ENCODE peak calls at places on chromosomes 16 and 17, in six cellular contexts. One of them, this sample, is unnamed.

GRCh38 chr17:37676115-37676925 is 33.1 kb upstream of the DDX52 start:
- DNase-seq in heart right ventricle: no peak
- DNase-seq in AG10803: peak; percentile 37
- DNase-seq in OCI-LY7: peak; percentile 4
- DNase-seq in prostate gland: no peak
- DNase-seq in mammary epithelial cell: no peak
- DNase-seq in this sample: no peak

GRCh38 chr16:70601576-70602575 is 44.5 kb upstream of the IL34 start:
- DNase-seq in AG10803: no peak
- DNase-seq in OCI-LY7: no peak
- DNase-seq in prostate gland: no peak
- DNase-seq in mammary epithelial cell: no peak
- DNase-seq in heart right ventricle: no peak
- DNase-seq in this sample: no peak

GRCh38 chr17:32341857-32342602 is at the start of gene C17orf75:
- DNase-seq in AG10803: peak; percentile 75
- DNase-seq in heart right ventricle: peak; percentile 81
- DNase-seq in mammary epithelial cell: peak; percentile 82
- DNase-seq in prostate gland: peak; percentile 66
- DNase-seq in OCI-LY7: peak; percentile 86
- DNase-seq in this sample: peak; percentile 87

GRCh38 chr17:48469227-48469626 is 39.2 kb upstream of the SKAP1 start:
- DNase-seq in OCI-LY7: no peak
- DNase-seq in prostate gland: no peak
- DNase-seq in mammary epithelial cell: no peak
- DNase-seq in heart right ventricle: no peak
- DNase-seq in AG10803: no peak
- DNase-seq in this sample: no peak

GRCh38 chr16:70768205-70768580 is 32.8 kb downstream of the VAC14 start:
- DNase-seq in AG10803: peak; percentile 61
- DNase-seq in OCI-LY7: no peak
- DNase-seq in heart right ventricle: no peak
- DNase-seq in mammary epithelial cell: no peak
- DNase-seq in prostate gland: no peak
- DNase-seq in this sample: no peak

GRCh38 chr17:51120357-51120738 is 320 bp downstream of the SPAG9 start:
- DNase-seq in AG10803: no peak
- DNase-seq in OCI-LY7: peak; percentile 74
- DNase-seq in heart right ventricle: no peak
- DNase-seq in prostate gland: peak; percentile 38
- DNase-seq in mammary epithelial cell: no peak
- DNase-seq in this sample: peak; percentile 50

GRCh38 chr17:55806745-55807466 is 56.1 kb downstream of the PCTP start:
- DNase-seq in heart right ventricle: no peak
- DNase-seq in AG10803: no peak
- DNase-seq in mammary epithelial cell: no peak
- DNase-seq in OCI-LY7: no peak
- DNase-seq in prostate gland: no peak
- DNase-seq in this sample: no peak

GRCh38 chr16:50326835-50327465 is 41.8 kb downstream of the BRD7 start:
- DNase-seq in heart right ventricle: no peak
- DNase-seq in OCI-LY7: peak; percentile 68
- DNase-seq in AG10803: peak; percentile 40
- DNase-seq in prostate gland: no peak
- DNase-seq in mammary epithelial cell: peak; percentile 46
- DNase-seq in this sample: no peak

GRCh38 chr17:75845933-75846700 is 1.9 kb upstream of the UNC13D start:
- DNase-seq in AG10803: no peak
- DNase-seq in prostate gland: no peak
- DNase-seq in mammary epithelial cell: no peak
- DNase-seq in heart right ventricle: no peak
- DNase-seq in OCI-LY7: no peak
- DNase-seq in this sample: no peak

GRCh38 chr16:56424404-56424765 is 960 bp downstream of the AMFR start:
- DNase-seq in OCI-LY7: no peak
- DNase-seq in heart right ventricle: peak; percentile 9
- DNase-seq in mammary epithelial cell: peak; percentile 17
- DNase-seq in AG10803: no peak
- DNase-seq in prostate gland: no peak
- DNase-seq in this sample: no peak

GRCh38 chr17:146546-146945 is 9.2 kb downstream of the SCGB1C2 start:
- DNase-seq in AG10803: no peak
- DNase-seq in prostate gland: no peak
- DNase-seq in mammary epithelial cell: no peak
- DNase-seq in OCI-LY7: no peak
- DNase-seq in heart right ventricle: no peak
- DNase-seq in this sample: no peak

GRCh38 chr17:27545562-27546229 is 85.3 kb upstream of the LGALS9 start:
- DNase-seq in OCI-LY7: no peak
- DNase-seq in prostate gland: no peak
- DNase-seq in mammary epithelial cell: no peak
- DNase-seq in AG10803: peak; percentile 68
- DNase-seq in heart right ventricle: no peak
- DNase-seq in this sample: no peak

GRCh38 chr17:78490673-78491072 is 86.5 kb downstream of the DNAH17 start:
- DNase-seq in heart right ventricle: no peak
- DNase-seq in AG10803: no peak
- DNase-seq in mammary epithelial cell: no peak
- DNase-seq in prostate gland: no peak
- DNase-seq in OCI-LY7: no peak
- DNase-seq in this sample: no peak

GRCh38 chr16:1674751-1675664 is 3.1 kb upstream of the JPT2 start:
- DNase-seq in heart right ventricle: no peak
- DNase-seq in mammary epithelial cell: peak; percentile 67
- DNase-seq in OCI-LY7: no peak
- DNase-seq in AG10803: peak; percentile 45
- DNase-seq in prostate gland: no peak
- DNase-seq in this sample: no peak

GRCh38 chr16:73703891-73704290 is 592.7 kb upstream of the PSMD7 start:
- DNase-seq in OCI-LY7: no peak
- DNase-seq in prostate gland: no peak
- DNase-seq in AG10803: no peak
- DNase-seq in heart right ventricle: no peak
- DNase-seq in mammary epithelial cell: peak; percentile 9
- DNase-seq in this sample: no peak

GRCh38 chr17:72394531-72394930 is 273.7 kb downstream of the SOX9 start:
- DNase-seq in prostate gland: peak; percentile 39
- DNase-seq in AG10803: no peak
- DNase-seq in heart right ventricle: no peak
- DNase-seq in mammary epithelial cell: no peak
- DNase-seq in OCI-LY7: no peak
- DNase-seq in this sample: no peak

GRCh38 chr16:1288813-1289479 is 20.5 kb upstream of the UBE2I start:
- DNase-seq in OCI-LY7: peak; percentile 21
- DNase-seq in AG10803: no peak
- DNase-seq in prostate gland: no peak
- DNase-seq in heart right ventricle: no peak
- DNase-seq in mammary epithelial cell: no peak
- DNase-seq in this sample: peak; percentile 40

GRCh38 chr16:54402873-54403272 is 116.3 kb upstream of the IRX3 start:
- DNase-seq in prostate gland: no peak
- DNase-seq in mammary epithelial cell: no peak
- DNase-seq in heart right ventricle: no peak
- DNase-seq in AG10803: peak; percentile 17
- DNase-seq in OCI-LY7: no peak
- DNase-seq in this sample: no peak

GRCh38 chr16:15897834-15898254 is 9.4 kb upstream of the CEP20 start:
- DNase-seq in mammary epithelial cell: peak; percentile 48
- DNase-seq in OCI-LY7: peak; percentile 51
- DNase-seq in heart right ventricle: no peak
- DNase-seq in prostate gland: no peak
- DNase-seq in AG10803: peak; percentile 65
- DNase-seq in this sample: no peak

GRCh38 chr16:85416267-85417109 is 196.6 kb upstream of the GSE1 start:
- DNase-seq in heart right ventricle: peak; percentile 45
- DNase-seq in AG10803: peak; percentile 31
- DNase-seq in prostate gland: no peak
- DNase-seq in mammary epithelial cell: peak; percentile 13
- DNase-seq in OCI-LY7: peak; percentile 83
- DNase-seq in this sample: peak; percentile 91

GRCh38 chr16:14531101-14531500 is 99.0 kb downstream of the PARN start:
- DNase-seq in prostate gland: no peak
- DNase-seq in mammary epithelial cell: no peak
- DNase-seq in AG10803: no peak
- DNase-seq in heart right ventricle: no peak
- DNase-seq in OCI-LY7: no peak
- DNase-seq in this sample: no peak

GRCh38 chr16:14527411-14528044 is 102.5 kb downstream of the PARN start:
- DNase-seq in heart right ventricle: no peak
- DNase-seq in OCI-LY7: no peak
- DNase-seq in prostate gland: no peak
- DNase-seq in mammary epithelial cell: peak; percentile 71
- DNase-seq in AG10803: peak; percentile 96
- DNase-seq in this sample: no peak

GRCh38 chr16:14530046-14530445 is 100.0 kb downstream of the PARN start:
- DNase-seq in OCI-LY7: no peak
- DNase-seq in mammary epithelial cell: no peak
- DNase-seq in prostate gland: no peak
- DNase-seq in AG10803: no peak
- DNase-seq in heart right ventricle: no peak
- DNase-seq in this sample: no peak

GRCh38 chr16:14528306-14528948 is 101.6 kb downstream of the PARN start:
- DNase-seq in AG10803: no peak
- DNase-seq in prostate gland: no peak
- DNase-seq in heart right ventricle: no peak
- DNase-seq in OCI-LY7: no peak
- DNase-seq in mammary epithelial cell: no peak
- DNase-seq in this sample: no peak

GRCh38 chr16:14529010-14529669 is 100.9 kb downstream of the PARN start:
- DNase-seq in OCI-LY7: peak; percentile 78
- DNase-seq in prostate gland: peak; percentile 81
- DNase-seq in mammary epithelial cell: peak; percentile 82
- DNase-seq in heart right ventricle: peak; percentile 81
- DNase-seq in AG10803: peak; percentile 94
- DNase-seq in this sample: peak; percentile 69
- H3K4me3 ChIP-seq in OCI-LY7: no peak overlapping the region
- H3K4me3 ChIP-seq in prostate gland: no peak overlapping the region
- H3K4me3 ChIP-seq in mammary epithelial cell: no peak overlapping the region
- H3K4me3 ChIP-seq in heart right ventricle: peak overlapping the region; percentile 24
- H3K4me3 ChIP-seq in AG10803: peak overlapping the region; percentile 41
- H3K4me3 ChIP-seq in this sample: no peak overlapping the region

GRCh38 chr17:8986295-8986694 is 20.8 kb upstream of the PIK3R5 start:
- DNase-seq in OCI-LY7: peak; percentile 15
- DNase-seq in heart right ventricle: no peak
- DNase-seq in prostate gland: no peak
- DNase-seq in AG10803: no peak
- DNase-seq in mammary epithelial cell: no peak
- DNase-seq in this sample: no peak
- TF ChIP-seq CTCF in OCI-LY7: peak; percentile 71
- TF ChIP-seq CTCF in heart right ventricle: peak; percentile 14
- TF ChIP-seq CTCF in prostate gland: no peak
- TF ChIP-seq CTCF in AG10803: no peak
- TF ChIP-seq CTCF in mammary epithelial cell: peak; percentile 26
- TF ChIP-seq CTCF in this sample: peak; percentile 46

GRCh38 chr17:82007228-82007494 is 15.5 kb downstream of the CENPX start:
- DNase-seq in mammary epithelial cell: no peak
- DNase-seq in prostate gland: no peak
- DNase-seq in AG10803: no peak
- DNase-seq in OCI-LY7: no peak
- DNase-seq in heart right ventricle: no peak
- DNase-seq in this sample: no peak
- H3K4me3 ChIP-seq in mammary epithelial cell: no peak overlapping the region
- H3K4me3 ChIP-seq in prostate gland: no peak overlapping the region
- H3K4me3 ChIP-seq in AG10803: no peak overlapping the region
- H3K4me3 ChIP-seq in OCI-LY7: no peak overlapping the region
- H3K4me3 ChIP-seq in heart right ventricle: no peak overlapping the region
- H3K4me3 ChIP-seq in this sample: no peak overlapping the region

DNA sequence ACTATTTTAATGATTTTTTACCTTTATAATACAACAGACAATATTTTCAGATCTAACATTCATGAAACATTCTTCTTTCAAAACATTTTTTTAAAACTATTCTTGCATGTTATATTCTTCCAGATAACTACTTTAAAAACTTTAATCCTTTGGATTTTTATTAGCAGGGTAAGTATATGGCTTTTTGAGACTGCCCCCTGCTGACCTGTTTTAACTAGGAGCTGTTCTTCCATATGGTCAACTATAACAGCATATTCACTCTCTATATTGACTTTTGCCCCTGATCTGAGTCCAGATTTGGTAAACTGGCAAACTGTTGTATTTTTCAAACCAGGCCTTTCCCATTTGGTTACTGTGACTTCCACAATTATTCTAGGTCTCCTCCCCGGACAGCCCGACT is 16.5 kb downstream of the ZNF18 start:
- DNase-seq in mammary epithelial cell: no peak
- DNase-seq in heart right ventricle: no peak
- DNase-seq in AG10803: no peak
- DNase-seq in prostate gland: no peak
- DNase-seq in OCI-LY7: no peak
- DNase-seq in this sample: no peak
- TF ChIP-seq CTCF in mammary epithelial cell: peak; percentile 62
- TF ChIP-seq CTCF in heart right ventricle: no peak
- TF ChIP-seq CTCF in AG10803: peak; percentile 35
- TF ChIP-seq CTCF in prostate gland: no peak
- TF ChIP-seq CTCF in OCI-LY7: peak; percentile 62
- TF ChIP-seq CTCF in this sample: peak; percentile 28

DNA sequence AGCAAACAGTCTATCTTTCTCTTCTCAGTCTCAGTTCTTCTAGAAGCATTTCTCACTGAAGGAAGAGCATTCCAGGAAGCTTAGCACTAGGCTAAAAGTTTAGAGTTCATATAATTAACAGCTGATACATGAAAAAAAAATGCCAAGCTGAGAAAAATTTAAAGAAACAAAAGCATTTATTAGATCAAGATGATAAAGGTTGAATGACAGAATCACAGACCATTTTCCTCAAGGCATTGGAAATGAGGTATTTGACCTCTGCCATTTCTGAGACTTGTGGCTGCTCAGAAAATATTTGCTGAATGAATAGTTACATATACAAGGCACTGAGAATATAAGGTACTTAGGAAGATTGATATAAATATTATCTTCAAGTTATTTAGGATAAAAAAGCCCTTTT is 901.6 kb upstream of the GOT2 start:
- DNase-seq in heart right ventricle: no peak
- DNase-seq in prostate gland: no peak
- DNase-seq in mammary epithelial cell: peak; percentile 56
- DNase-seq in AG10803: peak; percentile 48
- DNase-seq in OCI-LY7: no peak
- DNase-seq in this sample: no peak
- H3K4me3 ChIP-seq in heart right ventricle: no peak overlapping the region
- H3K4me3 ChIP-seq in prostate gland: no peak overlapping the region
- H3K4me3 ChIP-seq in mammary epithelial cell: no peak overlapping the region
- H3K4me3 ChIP-seq in AG10803: no peak overlapping the region
- H3K4me3 ChIP-seq in OCI-LY7: no peak overlapping the region
- H3K4me3 ChIP-seq in this sample: no peak overlapping the region